ENCODE peak calls at places on chromosomes 3 and 15, in six cellular contexts. B is H1, K is WTC11, V is K562, E is HepG2, I is GM12878. D is an unnamed sample.

GRCh38 chr3:163939926-163940325 is 1138.4 kb downstream of the SI start:
- DNase-seq in V (no peak), E (no peak), I (no peak), B (no peak), K (peak; percentile 18), D (peak; percentile 54)

GRCh38 chr3:157204431-157204830 is 44.5 kb upstream of the CCNL1 start:
- DNase-seq in B (no peak), V (no peak), K (no peak), E (no peak), I (no peak), D (no peak)

GRCh38 chr3:155497930-155498647 is 204.6 kb upstream of the STRIT1 start:
- DNase-seq in K (no peak), I (no peak), E (peak; percentile 7), V (no peak), B (no peak), D (peak; percentile 60)

GRCh38 chr3:10505050-10505790 is at the start of gene ATP2B2:
- DNase-seq in I (no peak), V (no peak), K (peak; percentile 56), B (no peak), E (no peak), D (no peak)

GRCh38 chr3:149186219-149186618 is 35.4 kb downstream of the CP start:
- DNase-seq in I (no peak), V (no peak), B (no peak), K (no peak), E (no peak), D (no peak)

GRCh38 chr3:171306631-171307030 is 153.6 kb downstream of the TNIK start:
- DNase-seq in V (no peak), E (no peak), I (no peak), B (no peak), K (no peak), D (no peak)

GRCh38 chr15:89098281-89098680 is 10.0 kb downstream of the ABHD2 start:
- DNase-seq in E (no peak), I (no peak), V (no peak), K (no peak), B (no peak), D (no peak)

GRCh38 chr3:141998674-141999290 is 122.3 kb downstream of the ATP1B3 start:
- DNase-seq in E (peak; percentile 14), I (no peak), K (no peak), B (no peak), V (no peak), D (no peak)

GRCh38 chr3:14598143-14598569 is 53.4 kb upstream of the CCDC174 start:
- DNase-seq in K (peak; percentile 67), E (no peak), I (no peak), B (no peak), V (peak; percentile 58), D (no peak)

GRCh38 chr3:27535809-27536392 is 51.7 kb upstream of the SLC4A7 start:
- DNase-seq in V (no peak), K (no peak), B (no peak), I (no peak), E (no peak), D (no peak)

GRCh38 chr3:66303556-66303955 is 82.8 kb downstream of the SLC25A26 start:
- DNase-seq in V (no peak), E (no peak), I (no peak), B (no peak), K (no peak), D (no peak)

GRCh38 chr15:96354731-96355560 is 24.4 kb downstream of the NR2F2 start:
- DNase-seq in K (no peak), E (peak; percentile 56), I (no peak), B (no peak), V (no peak), D (no peak)

GRCh38 chr3:55474213-55474632 is 12.9 kb downstream of the WNT5A start:
- DNase-seq in I (no peak), K (peak; percentile 54), V (no peak), B (no peak), E (no peak), D (no peak)

GRCh38 chr3:48151807-48152427 is 36.3 kb downstream of the CDC25A start:
- DNase-seq in I (no peak), B (no peak), E (no peak), V (no peak), K (no peak), D (no peak)

GRCh38 chr3:37892917-37893595 is 31.4 kb downstream of the CTDSPL start:
- DNase-seq in K (no peak), V (no peak), B (no peak), I (no peak), E (peak; percentile 85), D (no peak)

GRCh38 chr3:136018876-136019275 is 53.3 kb downstream of the PPP2R3A start:
- DNase-seq in E (no peak), V (no peak), B (no peak), I (no peak), K (no peak), D (no peak)

GRCh38 chr15:76328962-76329361 is 7.6 kb upstream of the ISL2 start:
- DNase-seq in V (no peak), B (no peak), E (no peak), I (no peak), K (no peak), D (no peak)

GRCh38 chr3:52532838-52533622 is 627 bp downstream of the NT5DC2 start:
- DNase-seq in K (peak; percentile 57), B (no peak), E (no peak), I (no peak), V (peak; percentile 61), D (no peak)

GRCh38 chr15:69919816-69920215 is 177.9 kb downstream of the TLE3 start:
- DNase-seq in V (no peak), B (no peak), I (no peak), E (no peak), K (peak; percentile 60), D (no peak)

GRCh38 chr15:100738614-100739013 is 136.2 kb downstream of the ASB7 start:
- DNase-seq in E (no peak), K (no peak), B (no peak), V (no peak), I (no peak), D (no peak)

GRCh38 chr3:152970851-152971250 is 135.9 kb downstream of the P2RY1 start:
- DNase-seq in I (no peak), V (no peak), B (no peak), E (no peak), K (no peak), D (no peak)

GRCh38 chr3:123329636-123330340 is 119.1 kb downstream of the ADCY5 start:
- DNase-seq in K (no peak), V (no peak), B (no peak), I (no peak), E (no peak), D (no peak)

GRCh38 chr3:38551026-38551832 is 55.1 kb downstream of the EXOG start:
- DNase-seq in V (no peak), I (no peak), B (no peak), K (no peak), E (no peak), D (no peak)

GRCh38 chr3:164417955-164418354 is 660.3 kb downstream of the SI start:
- DNase-seq in K (no peak), V (no peak), B (no peak), I (no peak), E (no peak), D (no peak)

GRCh38 chr3:151998744-151999143 is 125.3 kb downstream of the SUCNR1 start:
- DNase-seq in V (no peak), E (no peak), I (no peak), B (no peak), K (no peak), D (no peak)

GRCh38 chr3:196431193-196432136 is 762 bp downstream of the UBXN7 start:
- DNase-seq in I (no peak), V (peak; percentile 88), E (peak; percentile 41), K (peak; percentile 28), B (no peak), D (no peak)

GRCh38 chr15:70376031-70376928 is 278.6 kb upstream of the TLE3 start:
- DNase-seq in K (no peak), V (no peak), B (no peak), E (no peak), I (no peak), D (no peak)

GRCh38 chr3:101623656-101624055 is 49.7 kb downstream of the PCNP start:
- DNase-seq in E (no peak), K (no peak), I (no peak), V (no peak), B (no peak), D (no peak)
- TF ChIP-seq ATF3 in E (no peak), K (no peak), I (no peak), V (no peak), B (no peak), D (no peak)

GRCh38 chr3:132638721-132639120 is 20.9 kb downstream of the ACAD11 start:
- DNase-seq in B (no peak), I (no peak), E (no peak), V (no peak), K (no peak), D (no peak)

GRCh38 chr3:132641837-132642538 is 17.6 kb downstream of the ACAD11 start:
- DNase-seq in V (peak; percentile 34), K (no peak), I (no peak), B (no peak), E (peak; percentile 45), D (peak; percentile 22)

GRCh38 chr3:132642539-132642847 is 17.1 kb downstream of the ACAD11 start:
- DNase-seq in V (no peak), E (no peak), I (no peak), K (no peak), B (no peak), D (no peak)

GRCh38 chr3:132635052-132635451 is 24.6 kb downstream of the ACAD11 start:
- DNase-seq in K (no peak), I (no peak), E (no peak), B (no peak), V (no peak), D (no peak)

GRCh38 chr3:132637590-132637989 is 22.0 kb downstream of the ACAD11 start:
- DNase-seq in I (no peak), E (no peak), K (no peak), V (no peak), B (no peak), D (no peak)
- TF ChIP-seq ATF3 in I (no peak), E (no peak), K (no peak), V (no peak), B (no peak), D (no peak)

DNA sequence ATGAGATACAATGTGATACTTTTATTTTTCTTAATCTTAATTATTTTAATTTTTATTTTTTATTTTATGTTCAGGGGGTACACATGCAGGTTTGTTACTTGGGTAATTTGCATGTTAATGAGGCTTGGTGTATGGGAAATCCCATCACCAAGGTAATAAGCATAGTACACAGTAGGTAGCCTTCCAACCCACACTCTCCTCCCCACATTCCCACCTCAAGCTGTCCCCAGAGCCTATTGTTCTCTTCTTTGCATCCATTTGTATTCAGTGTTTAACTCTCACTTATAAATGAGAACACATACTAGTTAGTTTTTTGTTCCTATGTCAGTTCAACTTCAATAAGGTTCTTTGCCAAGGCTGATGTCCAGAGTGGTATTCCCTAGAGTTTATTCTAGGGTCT is 1375.4 kb downstream of the NSUN3 start:
- DNase-seq in E (no peak), V (no peak), K (no peak), I (no peak), B (no peak), D (no peak)
- TF ChIP-seq ATF3 in E (no peak), V (no peak), K (no peak), I (no peak), B (no peak), D (no peak)

DNA sequence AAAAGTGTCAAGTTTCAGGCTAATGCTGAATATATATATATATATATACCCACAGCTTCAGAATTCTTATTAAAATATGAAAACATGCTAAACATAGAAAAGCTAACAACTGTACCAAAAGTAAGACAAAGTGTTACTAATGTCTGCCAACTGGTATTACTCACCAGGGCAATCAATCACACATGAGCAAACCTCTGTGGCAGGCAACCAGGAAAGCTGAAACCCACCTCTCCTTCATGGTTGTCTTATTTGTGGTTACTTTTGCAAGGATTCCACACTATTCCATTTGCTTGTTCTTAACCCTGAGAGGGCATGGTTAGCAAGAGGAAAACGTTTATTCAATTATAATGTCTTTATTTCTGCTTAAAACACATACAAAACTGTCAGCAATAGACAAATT is 512.3 kb upstream of the MDFIC2 start:
- DNase-seq in K (no peak), I (no peak), E (no peak), B (no peak), V (no peak), D (no peak)
- TF ChIP-seq ATF3 in K (no peak), I (no peak), E (no peak), B (no peak), V (no peak), D (no peak)

D was measured in HCT116.